ENCODE peak calls at places on chromosomes 4 and X, in four cellular contexts. One of them, this sample, is unnamed.
A peak's percentile ranks its signal among the peaks of the same experiment; 100 is the strongest.

GRCh38 chr4:99816611-99817309 is at the start of gene DAPP1:
- DNase-seq in HL-60: peak; percentile 71
- DNase-seq in kidney epithelial cell: no peak
- DNase-seq in uterus: peak; percentile 23
- DNase-seq in this sample: peak; percentile 96

GRCh38 chr4:155569960-155570515 is 96.6 kb upstream of the GUCY1A1 start:
- DNase-seq in HL-60: no peak
- DNase-seq in kidney epithelial cell: no peak
- DNase-seq in uterus: no peak
- DNase-seq in this sample: no peak

GRCh38 chr4:130808492-130808891 is 1712.5 kb downstream of the C4orf33 start:
- DNase-seq in HL-60: no peak
- DNase-seq in kidney epithelial cell: no peak
- DNase-seq in uterus: no peak
- DNase-seq in this sample: no peak

GRCh38 chr4:102295153-102295862 is 50.0 kb downstream of the SLC39A8 start:
- DNase-seq in HL-60: no peak
- DNase-seq in kidney epithelial cell: no peak
- DNase-seq in uterus: no peak
- DNase-seq in this sample: no peak

GRCh38 chr4:109979932-109980717 is 67.4 kb downstream of the EGF start:
- DNase-seq in HL-60: no peak
- DNase-seq in kidney epithelial cell: peak; percentile 69
- DNase-seq in uterus: no peak
- DNase-seq in this sample: no peak

GRCh38 chr4:74948279-74948678 is 15.4 kb downstream of the PARM1 start:
- DNase-seq in HL-60: no peak
- DNase-seq in kidney epithelial cell: no peak
- DNase-seq in uterus: no peak
- DNase-seq in this sample: no peak

GRCh38 chr4:4377191-4377590 is 9.7 kb upstream of the NSG1 start:
- DNase-seq in HL-60: no peak
- DNase-seq in kidney epithelial cell: no peak
- DNase-seq in uterus: no peak
- DNase-seq in this sample: no peak

GRCh38 chr4:182065255-182065654 is 177.9 kb upstream of the TENM3 start:
- DNase-seq in HL-60: no peak
- DNase-seq in kidney epithelial cell: no peak
- DNase-seq in uterus: no peak
- DNase-seq in this sample: no peak

GRCh38 chr4:3461515-3462291 is 1.4 kb upstream of the DOK7 start:
- DNase-seq in HL-60: no peak
- DNase-seq in kidney epithelial cell: peak; percentile 56
- DNase-seq in uterus: no peak
- DNase-seq in this sample: no peak

GRCh38 chr4:44869985-44870384 is 143.6 kb upstream of the GNPDA2 start:
- DNase-seq in HL-60: no peak
- DNase-seq in kidney epithelial cell: no peak
- DNase-seq in uterus: no peak
- DNase-seq in this sample: no peak

GRCh38 chr4:44869222-44869882 is 143.0 kb upstream of the GNPDA2 start:
- DNase-seq in HL-60: no peak
- DNase-seq in kidney epithelial cell: no peak
- DNase-seq in uterus: no peak
- DNase-seq in this sample: no peak
- TF ChIP-seq CTCF in HL-60: no peak
- TF ChIP-seq CTCF in kidney epithelial cell: no peak
- TF ChIP-seq CTCF in uterus: no peak
- TF ChIP-seq CTCF in this sample: peak; percentile 10

DNA sequence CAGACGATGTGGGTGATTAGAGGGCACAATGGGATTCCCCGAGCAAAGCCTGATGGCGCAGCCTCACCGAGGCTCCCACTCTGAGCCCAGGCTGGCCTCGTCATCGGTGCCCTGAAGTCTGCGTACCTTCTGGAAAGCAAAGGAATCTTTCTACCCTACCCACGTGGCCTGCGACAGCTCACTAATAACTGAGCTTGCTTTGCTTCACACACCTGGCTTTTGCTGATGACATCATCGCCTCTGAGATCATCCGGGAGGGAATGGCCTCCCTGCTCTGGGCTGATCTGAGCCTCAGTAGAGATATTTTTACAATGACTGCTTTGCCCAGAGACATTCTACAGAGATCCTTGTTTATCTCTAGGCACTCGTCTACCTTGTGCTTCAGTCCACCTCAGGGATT is 45.4 kb upstream of the PDLIM3 start:
- DNase-seq in HL-60: no peak
- DNase-seq in kidney epithelial cell: no peak
- DNase-seq in uterus: no peak
- DNase-seq in this sample: no peak
- H3K4me3 ChIP-seq in HL-60: no peak overlapping the region
- H3K4me3 ChIP-seq in kidney epithelial cell: no peak overlapping the region
- H3K4me3 ChIP-seq in uterus: no peak overlapping the region
- H3K4me3 ChIP-seq in this sample: no peak overlapping the region

GRCh38 chrX:49166914-49167739 is 4.6 kb downstream of the MAGIX start:
- DNase-seq in HL-60: peak; percentile 84
- DNase-seq in kidney epithelial cell: no peak
- DNase-seq in uterus: peak; percentile 84
- DNase-seq in this sample: no peak

GRCh38 chrX:49164589-49165360 is 2.2 kb downstream of the MAGIX start:
- DNase-seq in HL-60: no peak
- DNase-seq in kidney epithelial cell: no peak
- DNase-seq in uterus: no peak
- DNase-seq in this sample: no peak

GRCh38 chrX:49163555-49164419 is 1.2 kb downstream of the MAGIX start:
- DNase-seq in HL-60: peak; percentile 74
- DNase-seq in kidney epithelial cell: no peak
- DNase-seq in uterus: peak; percentile 89
- DNase-seq in this sample: peak; percentile 59

GRCh38 chrX:49167740-49168108 is 4.0 kb upstream of the PLP2 start:
- DNase-seq in HL-60: no peak
- DNase-seq in kidney epithelial cell: no peak
- DNase-seq in uterus: no peak
- DNase-seq in this sample: no peak

DNA sequence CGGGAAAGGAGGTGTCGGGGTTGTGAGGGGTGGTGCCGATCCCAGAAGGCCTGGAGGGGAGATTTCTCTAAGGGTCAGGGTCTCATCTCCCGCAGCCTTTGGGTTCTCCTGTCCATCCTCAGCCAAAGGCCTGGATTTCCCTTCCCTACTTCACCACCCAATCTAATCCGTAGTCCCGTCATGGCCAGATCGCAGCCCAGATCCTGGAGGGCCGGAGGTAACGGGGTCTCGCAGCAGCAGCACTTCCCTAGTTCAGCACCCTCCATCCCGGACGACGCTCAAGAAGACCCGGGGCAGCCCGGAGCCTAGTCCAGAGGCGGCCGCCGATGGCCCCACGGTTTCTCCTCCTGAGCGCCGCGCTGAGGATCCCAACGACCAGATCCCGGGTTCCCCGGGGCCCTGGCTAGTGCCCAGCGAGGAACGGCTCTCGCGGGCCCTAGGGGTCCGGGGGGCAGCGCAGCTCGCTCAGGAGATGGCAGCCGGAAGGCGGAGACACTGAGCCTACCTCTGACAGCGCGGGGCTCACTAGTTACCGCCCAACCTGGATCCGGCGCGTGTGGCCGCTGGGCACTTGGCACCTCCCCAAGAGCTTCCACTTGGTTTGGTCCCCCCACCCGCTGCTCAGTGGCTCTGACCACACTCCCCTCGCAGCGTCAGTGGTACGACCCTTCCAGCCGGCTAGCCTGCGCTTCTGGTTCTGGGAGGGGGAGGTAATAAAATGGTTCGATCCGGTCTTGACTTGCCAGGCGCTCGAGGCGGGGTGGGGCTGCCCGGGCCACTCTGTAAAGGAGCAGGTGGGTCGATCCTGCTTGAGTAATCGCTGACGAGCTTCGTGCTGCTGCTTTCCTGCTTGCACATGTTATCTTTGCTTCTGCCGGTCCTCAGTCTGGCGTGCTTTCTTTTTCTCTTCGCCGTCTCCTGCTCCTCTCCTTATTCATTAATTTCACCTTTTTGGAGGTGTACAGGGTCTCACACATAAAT is 3.6 kb downstream of the MAGIX start:
- DNase-seq in HL-60: peak; percentile 91
- DNase-seq in kidney epithelial cell: no peak
- DNase-seq in uterus: peak; percentile 76
- DNase-seq in this sample: no peak
- TF ChIP-seq CTCF in HL-60: no peak
- TF ChIP-seq CTCF in kidney epithelial cell: peak; percentile 49
- TF ChIP-seq CTCF in uterus: no peak
- TF ChIP-seq CTCF in this sample: peak; percentile 36

GRCh38 chrX:48677456-48678030 is 6.1 kb upstream of the WAS start:
- DNase-seq in HL-60: no peak
- DNase-seq in kidney epithelial cell: no peak
- DNase-seq in uterus: no peak
- DNase-seq in this sample: no peak
- H3K4me3 ChIP-seq in HL-60: peak overlapping the region; percentile 69
- H3K4me3 ChIP-seq in kidney epithelial cell: peak overlapping the region; percentile 69
- H3K4me3 ChIP-seq in uterus: no peak overlapping the region
- H3K4me3 ChIP-seq in this sample: peak overlapping the region; percentile 85

GRCh38 chr4:89754531-89754930 is 82.4 kb downstream of the SNCA start:
- DNase-seq in HL-60: no peak
- DNase-seq in kidney epithelial cell: peak; percentile 70
- DNase-seq in uterus: no peak
- DNase-seq in this sample: no peak

GRCh38 chr4:89752932-89753598 is 83.9 kb downstream of the SNCA start:
- DNase-seq in HL-60: no peak
- DNase-seq in kidney epithelial cell: peak; percentile 97
- DNase-seq in uterus: peak; percentile 70
- DNase-seq in this sample: no peak

GRCh38 chr4:89755210-89755609 is 81.8 kb downstream of the SNCA start:
- DNase-seq in HL-60: no peak
- DNase-seq in kidney epithelial cell: no peak
- DNase-seq in uterus: no peak
- DNase-seq in this sample: no peak

GRCh38 chr4:89753601-89754066 is 83.3 kb downstream of the SNCA start:
- DNase-seq in HL-60: no peak
- DNase-seq in kidney epithelial cell: peak; percentile 94
- DNase-seq in uterus: no peak
- DNase-seq in this sample: no peak

DNA sequence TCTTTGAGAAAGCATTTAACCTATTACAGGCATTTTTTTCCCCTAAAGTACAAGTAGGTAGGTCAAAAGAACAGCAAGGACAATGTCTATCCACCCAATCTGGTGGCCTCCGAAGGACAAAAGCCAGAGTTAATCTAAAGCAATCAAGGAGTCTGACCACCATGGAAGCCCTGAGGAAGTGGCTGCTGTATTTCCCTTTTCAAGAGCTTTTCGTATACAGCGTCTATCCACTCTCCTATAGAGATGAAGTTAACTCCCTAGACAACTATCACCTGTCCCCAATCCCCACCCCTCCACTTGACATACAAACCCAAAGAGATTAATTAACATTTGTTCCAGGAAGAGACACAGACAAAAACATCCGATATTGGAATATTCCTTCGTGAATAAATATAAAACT is 85.5 kb downstream of the SNCA start:
- DNase-seq in HL-60: no peak
- DNase-seq in kidney epithelial cell: no peak
- DNase-seq in uterus: no peak
- DNase-seq in this sample: no peak
- TF ChIP-seq CTCF in HL-60: no peak
- TF ChIP-seq CTCF in kidney epithelial cell: no peak
- TF ChIP-seq CTCF in uterus: no peak
- TF ChIP-seq CTCF in this sample: no peak

This sample was measured in GM12864.